ENCODE peak calls at places on chromosomes 3 and 15, in eight cellular contexts. One of them, this sample, is unnamed.

GRCh38 chr3:115169808-115170207 is 22.7 kb upstream of the ZBTB20 start:
- DNase-seq in EL: no peak
- DNase-seq in endothelial cell: no peak
- DNase-seq in substantia nigra: no peak
- DNase-seq in left cardiac atrium: no peak
- DNase-seq in NCI-H345: no peak
- DNase-seq in activated T-helper 9 cell treated with anti-CD3 and anti-CD28 coated beads, Interleukin-2, amount 50 U/mL, for 16 hours: no peak
- DNase-seq in fibroblast of pulmonary artery: peak; percentile 17
- DNase-seq in this sample: no peak

GRCh38 chr3:141250828-141251227 is 19.2 kb downstream of the PXYLP1 start:
- DNase-seq in endothelial cell: no peak
- DNase-seq in NCI-H345: no peak
- DNase-seq in activated T-helper 9 cell treated with anti-CD3 and anti-CD28 coated beads, Interleukin-2, amount 50 U/mL, for 16 hours: no peak
- DNase-seq in fibroblast of pulmonary artery: no peak
- DNase-seq in left cardiac atrium: no peak
- DNase-seq in EL: peak; percentile 14
- DNase-seq in substantia nigra: no peak
- DNase-seq in this sample: no peak

GRCh38 chr15:90165157-90165556 is 36.0 kb upstream of the SEMA4B start:
- DNase-seq in EL: no peak
- DNase-seq in NCI-H345: no peak
- DNase-seq in left cardiac atrium: no peak
- DNase-seq in substantia nigra: no peak
- DNase-seq in endothelial cell: no peak
- DNase-seq in fibroblast of pulmonary artery: no peak
- DNase-seq in activated T-helper 9 cell treated with anti-CD3 and anti-CD28 coated beads, Interleukin-2, amount 50 U/mL, for 16 hours: no peak
- DNase-seq in this sample: no peak

GRCh38 chr3:148202386-148202785 is 495.3 kb upstream of the AGTR1 start:
- DNase-seq in activated T-helper 9 cell treated with anti-CD3 and anti-CD28 coated beads, Interleukin-2, amount 50 U/mL, for 16 hours: no peak
- DNase-seq in endothelial cell: no peak
- DNase-seq in left cardiac atrium: no peak
- DNase-seq in NCI-H345: no peak
- DNase-seq in substantia nigra: no peak
- DNase-seq in EL: no peak
- DNase-seq in fibroblast of pulmonary artery: no peak
- DNase-seq in this sample: no peak

GRCh38 chr15:77266708-77267387 is 153.1 kb downstream of the PEAK1 start:
- DNase-seq in activated T-helper 9 cell treated with anti-CD3 and anti-CD28 coated beads, Interleukin-2, amount 50 U/mL, for 16 hours: no peak
- DNase-seq in fibroblast of pulmonary artery: peak; percentile 65
- DNase-seq in left cardiac atrium: no peak
- DNase-seq in substantia nigra: no peak
- DNase-seq in endothelial cell: no peak
- DNase-seq in EL: peak; percentile 91
- DNase-seq in NCI-H345: no peak
- DNase-seq in this sample: no peak

GRCh38 chr15:79923068-79923514 is 26.3 kb upstream of the MTHFS start:
- DNase-seq in left cardiac atrium: peak; percentile 65
- DNase-seq in EL: peak; percentile 56
- DNase-seq in endothelial cell: peak; percentile 57
- DNase-seq in activated T-helper 9 cell treated with anti-CD3 and anti-CD28 coated beads, Interleukin-2, amount 50 U/mL, for 16 hours: peak; percentile 57
- DNase-seq in substantia nigra: no peak
- DNase-seq in fibroblast of pulmonary artery: peak; percentile 42
- DNase-seq in NCI-H345: peak; percentile 38
- DNase-seq in this sample: peak; percentile 75

GRCh38 chr3:27914199-27914598 is 192.1 kb upstream of the EOMES start:
- DNase-seq in fibroblast of pulmonary artery: peak; percentile 7
- DNase-seq in activated T-helper 9 cell treated with anti-CD3 and anti-CD28 coated beads, Interleukin-2, amount 50 U/mL, for 16 hours: no peak
- DNase-seq in EL: peak; percentile 3
- DNase-seq in substantia nigra: no peak
- DNase-seq in left cardiac atrium: no peak
- DNase-seq in endothelial cell: no peak
- DNase-seq in NCI-H345: no peak
- DNase-seq in this sample: no peak

GRCh38 chr15:74809951-74810350 is 2.7 kb upstream of the LMAN1L start:
- DNase-seq in fibroblast of pulmonary artery: no peak
- DNase-seq in EL: peak; percentile 42
- DNase-seq in substantia nigra: no peak
- DNase-seq in NCI-H345: no peak
- DNase-seq in left cardiac atrium: no peak
- DNase-seq in endothelial cell: no peak
- DNase-seq in activated T-helper 9 cell treated with anti-CD3 and anti-CD28 coated beads, Interleukin-2, amount 50 U/mL, for 16 hours: no peak
- DNase-seq in this sample: no peak

GRCh38 chr15:87858651-87859050 is 397.9 kb downstream of the NTRK3 start:
- DNase-seq in endothelial cell: no peak
- DNase-seq in left cardiac atrium: no peak
- DNase-seq in fibroblast of pulmonary artery: no peak
- DNase-seq in NCI-H345: no peak
- DNase-seq in substantia nigra: no peak
- DNase-seq in activated T-helper 9 cell treated with anti-CD3 and anti-CD28 coated beads, Interleukin-2, amount 50 U/mL, for 16 hours: no peak
- DNase-seq in EL: no peak
- DNase-seq in this sample: no peak

GRCh38 chr3:28136607-28137216 is 104.7 kb upstream of the CMC1 start:
- DNase-seq in fibroblast of pulmonary artery: no peak
- DNase-seq in substantia nigra: no peak
- DNase-seq in left cardiac atrium: no peak
- DNase-seq in EL: no peak
- DNase-seq in NCI-H345: no peak
- DNase-seq in endothelial cell: no peak
- DNase-seq in activated T-helper 9 cell treated with anti-CD3 and anti-CD28 coated beads, Interleukin-2, amount 50 U/mL, for 16 hours: no peak
- DNase-seq in this sample: no peak

GRCh38 chr3:23217872-23218554 is 14.9 kb downstream of the UBE2E2 start:
- DNase-seq in activated T-helper 9 cell treated with anti-CD3 and anti-CD28 coated beads, Interleukin-2, amount 50 U/mL, for 16 hours: no peak
- DNase-seq in substantia nigra: no peak
- DNase-seq in fibroblast of pulmonary artery: peak; percentile 13
- DNase-seq in left cardiac atrium: no peak
- DNase-seq in NCI-H345: no peak
- DNase-seq in endothelial cell: no peak
- DNase-seq in EL: peak; percentile 18
- DNase-seq in this sample: no peak

GRCh38 chr3:61997112-61997511 is 376.2 kb downstream of the FEZF2 start:
- DNase-seq in NCI-H345: no peak
- DNase-seq in activated T-helper 9 cell treated with anti-CD3 and anti-CD28 coated beads, Interleukin-2, amount 50 U/mL, for 16 hours: no peak
- DNase-seq in endothelial cell: no peak
- DNase-seq in left cardiac atrium: no peak
- DNase-seq in EL: no peak
- DNase-seq in fibroblast of pulmonary artery: no peak
- DNase-seq in substantia nigra: no peak
- DNase-seq in this sample: no peak

GRCh38 chr15:66788024-66788423 is 86.0 kb downstream of the SMAD6 start:
- DNase-seq in activated T-helper 9 cell treated with anti-CD3 and anti-CD28 coated beads, Interleukin-2, amount 50 U/mL, for 16 hours: no peak
- DNase-seq in endothelial cell: no peak
- DNase-seq in substantia nigra: no peak
- DNase-seq in EL: no peak
- DNase-seq in left cardiac atrium: no peak
- DNase-seq in fibroblast of pulmonary artery: no peak
- DNase-seq in NCI-H345: no peak
- DNase-seq in this sample: no peak